ENCODE peak calls at places on chromosomes 3 and 15, in nine cellular contexts. One of them, this sample, is unnamed.

GRCh38 chr15:63950911-63951481 is 95.3 kb downstream of the DAPK2 start:
- DNase-seq in tibial artery: no peak
- DNase-seq in heart left ventricle: no peak
- DNase-seq in bronchial epithelial cell: peak
- DNase-seq in spleen: no peak
- DNase-seq in cardiac muscle cell: peak
- DNase-seq in left ventricle myocardium inferior: no peak
- DNase-seq in dorsolateral prefrontal cortex: no peak
- DNase-seq in tibial nerve: no peak
- DNase-seq in this sample: peak

GRCh38 chr15:52254331-52254730 is 41.3 kb downstream of the MYO5C start:
- DNase-seq in tibial nerve: no peak
- DNase-seq in left ventricle myocardium inferior: no peak
- DNase-seq in heart left ventricle: no peak
- DNase-seq in dorsolateral prefrontal cortex: no peak
- DNase-seq in bronchial epithelial cell: no peak
- DNase-seq in cardiac muscle cell: no peak
- DNase-seq in tibial artery: no peak
- DNase-seq in spleen: no peak
- DNase-seq in this sample: no peak

GRCh38 chr3:49277357-49277723 is 308 bp upstream of the C3orf62 start:
- DNase-seq in dorsolateral prefrontal cortex: no peak
- DNase-seq in spleen: no peak
- DNase-seq in heart left ventricle: no peak
- DNase-seq in left ventricle myocardium inferior: no peak
- DNase-seq in bronchial epithelial cell: no peak
- DNase-seq in tibial artery: no peak
- DNase-seq in cardiac muscle cell: no peak
- DNase-seq in tibial nerve: no peak
- DNase-seq in this sample: peak

GRCh38 chr3:111903067-111903511 is 44.0 kb downstream of the PHLDB2 start:
- DNase-seq in heart left ventricle: no peak
- DNase-seq in bronchial epithelial cell: peak
- DNase-seq in spleen: no peak
- DNase-seq in left ventricle myocardium inferior: no peak
- DNase-seq in cardiac muscle cell: peak
- DNase-seq in tibial nerve: no peak
- DNase-seq in tibial artery: no peak
- DNase-seq in dorsolateral prefrontal cortex: no peak
- DNase-seq in this sample: peak

GRCh38 chr3:146469206-146470017 is at the start of gene PLSCR2:
- DNase-seq in left ventricle myocardium inferior: peak
- DNase-seq in tibial artery: peak
- DNase-seq in tibial nerve: peak
- DNase-seq in cardiac muscle cell: peak
- DNase-seq in heart left ventricle: peak
- DNase-seq in spleen: peak
- DNase-seq in bronchial epithelial cell: peak
- DNase-seq in dorsolateral prefrontal cortex: no peak
- DNase-seq in this sample: no peak

GRCh38 chr3:99699841-99700240 is 61.4 kb downstream of the COL8A1 start:
- DNase-seq in heart left ventricle: no peak
- DNase-seq in dorsolateral prefrontal cortex: no peak
- DNase-seq in bronchial epithelial cell: peak
- DNase-seq in cardiac muscle cell: peak
- DNase-seq in spleen: no peak
- DNase-seq in tibial nerve: no peak
- DNase-seq in left ventricle myocardium inferior: no peak
- DNase-seq in tibial artery: no peak
- DNase-seq in this sample: peak

GRCh38 chr3:177211503-177212277 is 14.4 kb upstream of the TBL1XR1 start:
- DNase-seq in tibial artery: no peak
- DNase-seq in bronchial epithelial cell: peak
- DNase-seq in heart left ventricle: no peak
- DNase-seq in tibial nerve: no peak
- DNase-seq in left ventricle myocardium inferior: no peak
- DNase-seq in dorsolateral prefrontal cortex: no peak
- DNase-seq in spleen: no peak
- DNase-seq in cardiac muscle cell: no peak
- DNase-seq in this sample: no peak

GRCh38 chr3:81823882-81824395 is 62.5 kb upstream of the GBE1 start:
- DNase-seq in cardiac muscle cell: peak
- DNase-seq in heart left ventricle: no peak
- DNase-seq in tibial artery: no peak
- DNase-seq in left ventricle myocardium inferior: no peak
- DNase-seq in spleen: no peak
- DNase-seq in tibial nerve: no peak
- DNase-seq in bronchial epithelial cell: peak
- DNase-seq in dorsolateral prefrontal cortex: no peak
- DNase-seq in this sample: no peak

GRCh38 chr3:48633256-48633655 is 2.0 kb downstream of the SLC26A6 start:
- DNase-seq in cardiac muscle cell: no peak
- DNase-seq in dorsolateral prefrontal cortex: no peak
- DNase-seq in heart left ventricle: peak
- DNase-seq in tibial artery: no peak
- DNase-seq in tibial nerve: no peak
- DNase-seq in spleen: no peak
- DNase-seq in left ventricle myocardium inferior: no peak
- DNase-seq in bronchial epithelial cell: no peak
- DNase-seq in this sample: no peak

GRCh38 chr15:98740295-98740694 is 92.0 kb downstream of the IGF1R start:
- DNase-seq in bronchial epithelial cell: no peak
- DNase-seq in spleen: no peak
- DNase-seq in cardiac muscle cell: no peak
- DNase-seq in tibial nerve: no peak
- DNase-seq in left ventricle myocardium inferior: no peak
- DNase-seq in dorsolateral prefrontal cortex: no peak
- DNase-seq in tibial artery: no peak
- DNase-seq in heart left ventricle: no peak
- DNase-seq in this sample: no peak

GRCh38 chr3:165196577-165197561 is 685 bp upstream of the SLITRK3 start:
- DNase-seq in tibial artery: peak
- DNase-seq in dorsolateral prefrontal cortex: no peak
- DNase-seq in cardiac muscle cell: no peak
- DNase-seq in tibial nerve: no peak
- DNase-seq in bronchial epithelial cell: no peak
- DNase-seq in left ventricle myocardium inferior: no peak
- DNase-seq in heart left ventricle: no peak
- DNase-seq in spleen: no peak
- DNase-seq in this sample: no peak

GRCh38 chr3:185221203-185221602 is 32.6 kb downstream of the EHHADH start:
- DNase-seq in spleen: no peak
- DNase-seq in bronchial epithelial cell: no peak
- DNase-seq in left ventricle myocardium inferior: no peak
- DNase-seq in heart left ventricle: no peak
- DNase-seq in tibial artery: no peak
- DNase-seq in cardiac muscle cell: no peak
- DNase-seq in tibial nerve: no peak
- DNase-seq in dorsolateral prefrontal cortex: no peak
- DNase-seq in this sample: no peak
- TF ChIP-seq CTCF in spleen: no peak
- TF ChIP-seq CTCF in bronchial epithelial cell: no peak
- TF ChIP-seq CTCF in left ventricle myocardium inferior: no peak
- TF ChIP-seq CTCF in heart left ventricle: no peak
- TF ChIP-seq CTCF in tibial artery: no peak
- TF ChIP-seq CTCF in cardiac muscle cell: no peak
- TF ChIP-seq CTCF in tibial nerve: no peak
- TF ChIP-seq CTCF in dorsolateral prefrontal cortex: no peak
- TF ChIP-seq CTCF in this sample: no peak

DNA sequence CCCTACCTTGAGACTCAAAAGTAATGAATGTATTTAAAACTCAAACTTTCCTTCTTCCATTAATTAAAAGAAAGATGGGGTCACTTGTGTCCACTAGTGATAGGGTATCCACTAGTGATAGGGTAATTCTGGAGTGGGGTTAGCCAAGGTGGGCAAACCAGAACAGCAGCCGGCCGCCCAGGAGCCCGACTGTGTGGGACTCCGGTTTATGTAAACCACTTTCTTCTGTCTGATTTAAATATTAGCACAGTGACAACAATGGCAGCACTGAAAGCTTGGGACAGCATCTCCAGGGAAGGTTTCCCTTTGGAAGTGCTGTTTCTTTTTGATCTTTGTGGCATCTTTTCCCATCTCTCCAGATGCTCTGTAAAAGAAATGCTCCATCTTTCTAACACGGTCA is 722 bp downstream of the MYZAP start:
- DNase-seq in cardiac muscle cell: no peak
- DNase-seq in dorsolateral prefrontal cortex: no peak
- DNase-seq in tibial artery: no peak
- DNase-seq in heart left ventricle: no peak
- DNase-seq in tibial nerve: no peak
- DNase-seq in bronchial epithelial cell: no peak
- DNase-seq in left ventricle myocardium inferior: no peak
- DNase-seq in spleen: no peak
- DNase-seq in this sample: no peak
- H3K4me3 ChIP-seq in cardiac muscle cell: peak
- H3K4me3 ChIP-seq in dorsolateral prefrontal cortex: no peak
- H3K4me3 ChIP-seq in tibial artery: peak
- H3K4me3 ChIP-seq in heart left ventricle: peak
- H3K4me3 ChIP-seq in tibial nerve: peak
- H3K4me3 ChIP-seq in bronchial epithelial cell: peak
- H3K4me3 ChIP-seq in left ventricle myocardium inferior: peak
- H3K4me3 ChIP-seq in spleen: peak
- H3K4me3 ChIP-seq in this sample: peak

GRCh38 chr3:66489577-66489976 is 11.2 kb downstream of the LRIG1 start:
- DNase-seq in cardiac muscle cell: no peak
- DNase-seq in left ventricle myocardium inferior: no peak
- DNase-seq in dorsolateral prefrontal cortex: no peak
- DNase-seq in tibial artery: no peak
- DNase-seq in bronchial epithelial cell: no peak
- DNase-seq in tibial nerve: no peak
- DNase-seq in heart left ventricle: no peak
- DNase-seq in spleen: no peak
- DNase-seq in this sample: no peak
- TF ChIP-seq CTCF in cardiac muscle cell: no peak
- TF ChIP-seq CTCF in left ventricle myocardium inferior: no peak
- TF ChIP-seq CTCF in dorsolateral prefrontal cortex: no peak
- TF ChIP-seq CTCF in tibial artery: no peak
- TF ChIP-seq CTCF in bronchial epithelial cell: no peak
- TF ChIP-seq CTCF in tibial nerve: no peak
- TF ChIP-seq CTCF in heart left ventricle: no peak
- TF ChIP-seq CTCF in spleen: no peak
- TF ChIP-seq CTCF in this sample: no peak

DNA sequence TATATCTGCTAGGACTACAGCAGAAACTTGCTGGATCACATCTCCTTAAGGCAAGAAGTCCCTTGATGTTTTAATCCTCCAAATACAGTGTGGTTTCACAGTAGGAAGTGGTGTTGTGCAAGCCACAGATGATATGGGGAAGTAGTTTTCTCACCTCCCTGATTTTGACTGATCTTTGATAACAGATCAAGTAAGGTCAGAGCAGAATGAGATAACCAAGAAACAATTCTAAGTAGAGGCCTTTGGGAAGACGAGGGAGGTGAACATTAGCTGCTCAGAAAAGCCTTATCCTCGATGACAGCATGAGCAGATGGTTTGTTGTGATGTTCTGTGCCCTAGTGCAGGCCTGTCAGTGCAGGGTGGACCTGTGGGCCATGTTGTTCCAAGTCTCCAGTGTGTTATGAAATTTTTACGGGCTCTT is 61.3 kb downstream of the RIOX2 start:
- DNase-seq in tibial artery: no peak
- DNase-seq in bronchial epithelial cell: peak
- DNase-seq in left ventricle myocardium inferior: no peak
- DNase-seq in heart left ventricle: no peak
- DNase-seq in dorsolateral prefrontal cortex: no peak
- DNase-seq in cardiac muscle cell: peak
- DNase-seq in spleen: no peak
- DNase-seq in tibial nerve: no peak
- DNase-seq in this sample: peak
- H3K4me3 ChIP-seq in tibial artery: no peak
- H3K4me3 ChIP-seq in bronchial epithelial cell: no peak
- H3K4me3 ChIP-seq in left ventricle myocardium inferior: no peak
- H3K4me3 ChIP-seq in heart left ventricle: no peak
- H3K4me3 ChIP-seq in dorsolateral prefrontal cortex: no peak
- H3K4me3 ChIP-seq in cardiac muscle cell: no peak
- H3K4me3 ChIP-seq in spleen: no peak
- H3K4me3 ChIP-seq in tibial nerve: no peak
- H3K4me3 ChIP-seq in this sample: no peak

DNA sequence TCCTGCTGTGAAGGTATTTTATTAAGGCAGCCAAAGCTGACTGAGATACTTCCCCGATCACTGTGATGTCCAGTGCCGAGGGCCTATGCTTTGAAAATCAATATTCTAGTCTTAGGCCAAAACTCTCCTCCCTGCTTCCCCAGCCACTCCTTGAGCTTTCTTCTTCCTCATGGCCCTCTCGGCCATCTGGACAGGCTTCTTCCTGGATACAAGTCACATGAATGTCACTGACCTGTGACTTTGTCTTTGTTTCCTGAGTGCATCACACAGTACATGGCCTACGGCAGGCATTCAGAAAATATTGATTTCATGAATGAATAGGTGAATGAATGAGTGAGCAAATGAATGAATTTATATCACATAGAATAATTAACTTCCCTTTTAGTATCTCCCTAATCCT is 24.6 kb upstream of the HES1 start:
- DNase-seq in spleen: no peak
- DNase-seq in dorsolateral prefrontal cortex: no peak
- DNase-seq in cardiac muscle cell: no peak
- DNase-seq in tibial artery: no peak
- DNase-seq in bronchial epithelial cell: no peak
- DNase-seq in tibial nerve: no peak
- DNase-seq in left ventricle myocardium inferior: no peak
- DNase-seq in heart left ventricle: no peak
- DNase-seq in this sample: no peak
- TF ChIP-seq CTCF in spleen: no peak
- TF ChIP-seq CTCF in dorsolateral prefrontal cortex: no peak
- TF ChIP-seq CTCF in cardiac muscle cell: no peak
- TF ChIP-seq CTCF in tibial artery: no peak
- TF ChIP-seq CTCF in bronchial epithelial cell: no peak
- TF ChIP-seq CTCF in tibial nerve: no peak
- TF ChIP-seq CTCF in left ventricle myocardium inferior: no peak
- TF ChIP-seq CTCF in heart left ventricle: no peak
- TF ChIP-seq CTCF in this sample: no peak

DNA sequence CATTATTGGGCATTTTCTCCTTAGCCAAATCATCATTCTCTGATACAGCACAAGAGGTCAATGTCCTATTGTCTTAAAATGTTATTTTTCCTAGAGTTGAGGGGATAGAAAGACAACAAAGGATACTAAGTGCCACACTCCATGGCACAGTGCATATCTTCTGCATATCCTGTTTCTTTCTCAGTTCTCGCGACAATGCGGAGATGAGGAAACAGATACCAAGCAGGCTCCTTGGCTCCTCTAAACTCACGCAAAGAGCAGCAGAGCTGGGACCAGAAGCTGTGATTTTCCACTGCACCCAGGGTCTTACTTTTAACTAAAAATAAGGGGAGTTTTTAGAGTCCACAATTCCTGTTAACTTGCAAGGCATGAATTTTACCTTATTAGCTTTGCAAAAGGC is 10.5 kb upstream of the VGLL4 start:
- DNase-seq in bronchial epithelial cell: no peak
- DNase-seq in left ventricle myocardium inferior: no peak
- DNase-seq in spleen: no peak
- DNase-seq in cardiac muscle cell: no peak
- DNase-seq in tibial nerve: no peak
- DNase-seq in heart left ventricle: no peak
- DNase-seq in tibial artery: no peak
- DNase-seq in dorsolateral prefrontal cortex: no peak
- DNase-seq in this sample: no peak
- H3K4me3 ChIP-seq in bronchial epithelial cell: no peak
- H3K4me3 ChIP-seq in left ventricle myocardium inferior: no peak
- H3K4me3 ChIP-seq in spleen: no peak
- H3K4me3 ChIP-seq in cardiac muscle cell: no peak
- H3K4me3 ChIP-seq in tibial nerve: no peak
- H3K4me3 ChIP-seq in heart left ventricle: no peak
- H3K4me3 ChIP-seq in tibial artery: no peak
- H3K4me3 ChIP-seq in dorsolateral prefrontal cortex: no peak
- H3K4me3 ChIP-seq in this sample: no peak

GRCh38 chr3:135736740-135737139 is 228.8 kb upstream of the PPP2R3A start:
- DNase-seq in spleen: no peak
- DNase-seq in cardiac muscle cell: no peak
- DNase-seq in heart left ventricle: no peak
- DNase-seq in left ventricle myocardium inferior: no peak
- DNase-seq in tibial artery: no peak
- DNase-seq in bronchial epithelial cell: peak
- DNase-seq in dorsolateral prefrontal cortex: no peak
- DNase-seq in tibial nerve: no peak
- DNase-seq in this sample: no peak
- TF ChIP-seq CTCF in spleen: no peak
- TF ChIP-seq CTCF in cardiac muscle cell: no peak
- TF ChIP-seq CTCF in heart left ventricle: no peak
- TF ChIP-seq CTCF in left ventricle myocardium inferior: no peak
- TF ChIP-seq CTCF in tibial artery: no peak
- TF ChIP-seq CTCF in bronchial epithelial cell: peak
- TF ChIP-seq CTCF in dorsolateral prefrontal cortex: no peak
- TF ChIP-seq CTCF in tibial nerve: no peak
- TF ChIP-seq CTCF in this sample: no peak

This sample was measured in fibroblast of pulmonary artery.